ENCODE peak calls at places on chromosomes 13 and 19, in five cellular contexts. R is AG04450, V is IMR-90, B is right lobe of liver, D is GM23338. E is an unnamed sample.
A peak's percentile ranks its signal among the peaks of the same experiment; 100 is the strongest.

GRCh38 chr13:21463424-21463823 is 4.3 kb upstream of the ZDHHC20 start:
- DNase-seq in B (no peak), R (no peak), D (no peak), V (no peak), E (no peak)

GRCh38 chr13:39663958-39664357 is 8.5 kb downstream of the COG6 start:
- DNase-seq in B (no peak), D (no peak), V (no peak), R (no peak), E (no peak)

GRCh38 chr13:28468520-28468915 is 26.4 kb downstream of the FLT1 start:
- DNase-seq in V (no peak), R (no peak), D (no peak), B (no peak), E (no peak)

GRCh38 chr19:18208098-18208951 is 4.5 kb upstream of the RAB3A start:
- DNase-seq in B (no peak), D (peak; percentile 80), R (peak; percentile 65), V (peak; percentile 94), E (no peak)

GRCh38 chr19:19352823-19353222 is 32.2 kb downstream of the MAU2 start:
- DNase-seq in R (no peak), V (no peak), D (no peak), B (no peak), E (no peak)

GRCh38 chr19:34925278-34925855 is 1.3 kb upstream of the ZNF30 start:
- DNase-seq in B (no peak), R (no peak), V (no peak), D (no peak), E (no peak)

GRCh38 chr13:30151398-30151797 is 156.0 kb downstream of the KATNAL1 start:
- DNase-seq in R (no peak), B (no peak), D (no peak), V (no peak), E (no peak)

GRCh38 chr13:110841846-110842245 is 73.0 kb downstream of the ANKRD10 start:
- DNase-seq in B (no peak), V (peak; percentile 8), D (no peak), R (no peak), E (no peak)

GRCh38 chr19:4744451-4745170 is 21.0 kb upstream of the DPP9 start:
- DNase-seq in V (peak; percentile 95), R (peak; percentile 73), D (no peak), B (no peak), E (no peak)

GRCh38 chr13:50617134-50617721 is 226.3 kb downstream of the DLEU7 start:
- DNase-seq in R (no peak), B (no peak), V (peak; percentile 41), D (no peak), E (no peak)

DNA sequence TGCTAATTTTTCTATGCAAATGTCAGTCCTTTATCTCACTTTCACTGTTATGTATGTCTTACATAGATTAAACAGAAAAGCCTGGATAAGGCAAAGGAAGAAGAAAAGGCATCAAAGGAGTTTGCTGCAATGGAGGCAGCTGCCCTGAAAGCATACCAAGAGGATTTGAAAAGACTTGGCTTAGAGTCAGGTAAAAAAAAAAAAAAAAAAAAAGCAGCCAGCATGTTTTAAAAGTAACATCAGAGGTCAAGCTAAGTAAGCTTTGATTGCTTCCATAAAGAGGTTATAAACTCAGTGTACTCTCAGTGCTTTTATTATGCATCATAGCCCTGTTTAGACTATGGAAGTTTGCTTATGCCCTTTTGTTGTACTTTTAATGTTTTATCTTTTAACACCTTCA is 3.8 kb downstream of the WBP4 start:
- DNase-seq in B (no peak), V (peak; percentile 92), R (peak; percentile 75), D (no peak), E (no peak)
- TF ChIP-seq CTCF in B (no peak), V (no peak), R (no peak), D (no peak), E (no peak)

GRCh38 chr13:114113961-114114360 is 18.5 kb downstream of the RASA3 start:
- DNase-seq in V (no peak), D (no peak), R (no peak), B (peak; percentile 24), E (no peak)

GRCh38 chr13:114111577-114111976 is 20.8 kb downstream of the RASA3 start:
- DNase-seq in R (peak; percentile 87), B (peak; percentile 19), V (peak; percentile 97), D (no peak), E (no peak)

GRCh38 chr13:114115191-114115671 is 17.2 kb downstream of the RASA3 start:
- DNase-seq in V (peak; percentile 94), D (no peak), R (peak; percentile 41), B (peak; percentile 52), E (no peak)

GRCh38 chr13:114112231-114112825 is 20.1 kb downstream of the RASA3 start:
- DNase-seq in B (peak; percentile 33), R (no peak), D (no peak), V (peak; percentile 45), E (no peak)

GRCh38 chr13:114112826-114113322 is 19.5 kb downstream of the RASA3 start:
- DNase-seq in V (no peak), D (peak; percentile 59), B (peak; percentile 33), R (no peak), E (no peak)
- TF ChIP-seq CTCF in V (no peak), D (no peak), B (no peak), R (peak; percentile 17), E (no peak)

DNA sequence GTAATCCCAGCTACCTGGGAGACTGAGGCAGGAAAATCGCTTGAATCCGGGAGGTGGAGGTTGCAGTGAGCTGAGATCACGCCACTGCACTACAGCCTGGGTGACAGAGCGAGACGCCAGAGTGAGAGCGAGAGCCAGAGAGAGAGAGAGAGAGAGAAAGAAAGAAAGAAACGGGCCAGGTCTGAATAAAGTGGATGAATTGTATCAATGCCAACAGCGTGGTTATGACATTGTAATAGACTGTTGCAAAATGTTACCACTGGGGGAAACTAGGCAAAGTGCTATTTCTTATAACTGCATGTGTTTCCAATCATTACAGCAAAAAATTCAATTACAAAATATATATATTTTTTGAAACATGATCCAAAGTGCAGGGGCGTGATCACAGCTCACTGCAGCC is 11.8 kb upstream of the BTBD2 start:
- DNase-seq in D (no peak), R (no peak), V (peak; percentile 69), B (peak; percentile 63), E (no peak)
- TF ChIP-seq CTCF in D (no peak), R (no peak), V (peak; percentile 3), B (no peak), E (no peak)

GRCh38 chr13:109784590-109785140 is 1.7 kb downstream of the IRS2 start:
- DNase-seq in B (peak; percentile 88), R (no peak), V (peak; percentile 62), D (peak; percentile 79), E (peak; percentile 75)
- TF ChIP-seq CTCF in B (peak; percentile 47), R (peak; percentile 43), V (peak; percentile 73), D (no peak), E (peak; percentile 53)

GRCh38 chr19:41156207-41156606 is 36.8 kb upstream of the CYP2S1 start:
- DNase-seq in D (no peak), V (no peak), B (no peak), R (no peak), E (no peak)

GRCh38 chr19:41166888-41167804 is 25.9 kb upstream of the CYP2S1 start:
- DNase-seq in D (no peak), R (no peak), B (no peak), V (no peak), E (no peak)

GRCh38 chr19:41159861-41160260 is 33.2 kb upstream of the CYP2S1 start:
- DNase-seq in B (no peak), R (no peak), V (no peak), D (no peak), E (no peak)

DNA sequence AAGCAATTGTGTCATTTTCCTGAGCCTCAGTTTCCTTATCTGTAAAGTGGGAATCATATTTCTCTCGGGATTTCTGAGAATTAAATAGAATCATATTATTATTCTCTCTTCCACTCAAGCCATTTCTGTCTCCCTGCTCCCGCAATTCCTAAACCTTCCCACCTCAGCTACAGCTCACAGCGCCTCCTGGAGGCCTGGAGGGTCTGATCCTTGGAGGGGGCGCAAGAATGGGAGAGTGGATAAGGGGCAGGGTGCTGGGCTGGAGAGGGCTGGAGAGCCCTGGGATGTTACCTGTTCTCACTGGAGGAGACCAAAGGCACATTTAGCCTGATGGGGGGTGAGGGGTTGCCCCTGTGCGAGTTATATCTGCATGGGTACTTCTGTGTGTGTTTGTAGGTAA is 31.1 kb upstream of the CYP2S1 start:
- DNase-seq in B (no peak), V (no peak), D (peak; percentile 84), R (no peak), E (no peak)
- TF ChIP-seq CTCF in B (no peak), V (no peak), D (peak; percentile 96), R (no peak), E (no peak)

DNA sequence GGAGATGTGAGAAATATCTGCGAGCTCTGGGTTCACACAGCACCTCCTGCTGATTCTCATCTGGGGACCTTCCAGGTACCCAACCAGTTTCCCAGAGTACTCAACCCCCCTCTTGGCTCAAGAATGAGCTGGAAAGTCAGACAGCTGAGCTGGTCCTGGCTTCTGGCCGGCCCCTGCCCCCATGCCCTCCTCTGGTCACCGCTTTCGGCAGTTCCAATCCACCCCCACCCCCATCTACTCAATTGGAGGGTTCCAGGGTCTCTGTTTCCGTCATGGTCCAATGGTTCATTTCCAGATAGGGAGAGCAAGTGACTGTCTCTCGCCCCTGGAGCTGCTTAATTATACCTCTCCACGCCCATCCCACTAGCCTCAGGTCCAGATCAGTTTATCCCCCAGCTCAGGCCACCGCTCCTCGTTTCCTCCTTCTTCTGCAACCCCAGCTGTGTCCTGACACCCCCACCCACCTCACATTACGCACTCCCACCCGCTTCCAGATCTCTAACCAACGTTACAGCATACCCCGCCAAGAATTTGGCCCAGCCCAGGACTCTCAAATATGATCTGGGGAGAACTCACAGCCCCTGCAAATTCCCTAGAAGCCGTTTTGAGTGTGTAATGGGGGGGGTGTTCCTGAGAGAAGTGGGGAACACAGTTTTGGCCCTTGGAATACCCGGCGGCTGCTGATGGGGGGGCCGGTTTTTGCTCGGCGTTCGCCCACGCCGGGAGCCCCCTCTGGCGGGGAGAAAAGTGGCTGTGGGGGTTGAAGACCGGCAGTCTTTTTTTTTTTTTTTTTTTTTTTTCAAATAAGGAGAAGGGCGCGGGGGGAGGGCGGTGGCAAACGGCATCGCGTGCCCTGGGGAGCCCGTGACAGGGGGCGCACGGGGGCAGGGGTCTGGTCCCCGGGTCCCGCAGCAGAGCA is 1.8 kb upstream of the PDE4A start:
- DNase-seq in D (peak; percentile 57), B (no peak), R (no peak), V (no peak), E (no peak)
- TF ChIP-seq CTCF in D (no peak), B (no peak), R (peak; percentile 27), V (no peak), E (no peak)

DNA sequence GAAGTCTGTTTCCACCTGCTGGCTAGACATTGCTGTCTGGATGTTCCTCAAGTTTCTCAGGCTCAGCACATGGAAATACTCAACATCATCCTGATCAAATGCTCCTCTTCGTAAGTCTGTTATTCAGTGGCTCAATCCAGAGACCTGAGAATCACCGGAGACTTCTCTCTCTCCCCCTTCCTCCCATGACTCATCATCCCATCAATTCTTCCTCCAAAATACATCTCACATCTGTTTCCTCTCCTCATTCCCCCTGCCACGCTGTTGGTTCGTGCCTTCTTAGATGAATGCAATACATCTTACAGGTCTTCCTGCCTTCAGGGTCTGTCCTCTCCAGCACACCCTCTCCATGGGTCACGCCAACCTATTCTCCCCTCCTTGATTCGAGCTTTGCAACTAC is 7.4 kb upstream of the RXFP2 start:
- DNase-seq in V (no peak), D (no peak), B (no peak), R (no peak), E (no peak)
- TF ChIP-seq CTCF in V (no peak), D (no peak), B (no peak), R (no peak), E (no peak)